ENCODE peak calls at places on chromosome 21, in ten cellular contexts. G, F, W, D, N, B, Z, R, T and M are unnamed samples.

GRCh38 chr21:39805983-39806382 is 61.0 kb downstream of the IGSF5 start:
- DNase-seq in R (no peak), T (no peak), F (no peak), B (no peak), D (no peak), W (no peak), Z (no peak), G (no peak), N (no peak), M (no peak)

GRCh38 chr21:42659416-42660117 is 6.1 kb downstream of the PDE9A start:
- DNase-seq in R (no peak), Z (no peak), F (no peak), D (no peak), T (no peak), W (no peak), G (no peak), B (no peak), N (no peak), M (no peak)

GRCh38 chr21:16117851-16118592 is 388.2 kb downstream of the USP25 start:
- DNase-seq in N (no peak), B (no peak), G (no peak), D (no peak), R (peak), T (no peak), W (no peak), Z (peak), F (peak), M (no peak)

GRCh38 chr21:16196521-16197208 is 466.9 kb downstream of the USP25 start:
- DNase-seq in D (no peak), T (no peak), N (no peak), F (peak), G (no peak), Z (peak), B (no peak), R (no peak), W (no peak), M (no peak)

GRCh38 chr21:26106562-26106961 is 64.0 kb downstream of the APP start:
- DNase-seq in Z (peak), F (no peak), T (no peak), B (no peak), G (no peak), D (no peak), W (no peak), R (no peak), N (no peak), M (no peak)

GRCh38 chr21:42243026-42243425 is 24.1 kb downstream of the ABCG1 start:
- DNase-seq in N (no peak), G (no peak), W (no peak), B (no peak), T (no peak), F (no peak), R (no peak), D (no peak), Z (no peak), M (no peak)

GRCh38 chr21:42474982-42475381 is 21.0 kb downstream of the RSPH1 start:
- DNase-seq in R (peak), T (no peak), Z (no peak), B (no peak), D (no peak), F (no peak), N (no peak), G (no peak), W (no peak), M (no peak)

GRCh38 chr21:41615613-41616012 is 107.7 kb upstream of the TMPRSS2 start:
- DNase-seq in B (no peak), W (no peak), F (peak), D (no peak), R (peak), G (no peak), Z (peak), N (peak), T (no peak), M (no peak)

GRCh38 chr21:41891132-41891531 is 12.0 kb upstream of the PRDM15 start:
- DNase-seq in D (no peak), N (no peak), Z (no peak), G (no peak), F (no peak), W (no peak), B (no peak), T (no peak), R (no peak), M (no peak)

GRCh38 chr21:39349211-39350093 is 564 bp upstream of the HMGN1 start:
- DNase-seq in B (peak), D (peak), W (peak), G (peak), T (peak), F (peak), R (peak), N (peak), Z (peak), M (peak)

GRCh38 chr21:16522512-16522911 is 792.7 kb downstream of the USP25 start:
- DNase-seq in B (no peak), R (peak), T (no peak), F (peak), G (no peak), W (no peak), N (no peak), Z (peak), D (no peak), M (no peak)

GRCh38 chr21:41635874-41636273 is 127.9 kb upstream of the TMPRSS2 start:
- DNase-seq in B (no peak), R (no peak), G (no peak), F (no peak), T (no peak), N (no peak), W (no peak), D (no peak), Z (no peak), M (no peak)

GRCh38 chr21:41294548-41295231 is 21.9 kb upstream of the FAM3B start:
- DNase-seq in F (no peak), R (no peak), N (no peak), Z (no peak), G (no peak), B (no peak), T (no peak), D (no peak), W (no peak), M (no peak)

GRCh38 chr21:26849428-26850115 is 4.4 kb upstream of the ADAMTS1 start:
- DNase-seq in W (no peak), N (no peak), B (no peak), Z (peak), T (no peak), D (no peak), R (no peak), G (no peak), F (peak), M (no peak)

GRCh38 chr21:27390384-27390783 is 423.5 kb upstream of the ADAMTS5 start:
- DNase-seq in G (no peak), D (no peak), W (no peak), F (no peak), Z (no peak), T (no peak), R (no peak), B (no peak), N (no peak), M (no peak)

GRCh38 chr21:36672737-36673136 is 26.2 kb upstream of the SIM2 start:
- DNase-seq in F (no peak), Z (no peak), B (no peak), W (no peak), D (no peak), R (no peak), G (no peak), T (no peak), N (no peak), M (no peak)

GRCh38 chr21:14952916-14953315 is 111.9 kb downstream of the NRIP1 start:
- DNase-seq in B (no peak), Z (no peak), R (no peak), N (no peak), D (no peak), F (peak), W (no peak), G (no peak), T (no peak), M (no peak)

GRCh38 chr21:31897311-31897710 is 24.5 kb downstream of the HUNK start:
- DNase-seq in F (peak), N (no peak), D (no peak), G (no peak), R (no peak), T (no peak), W (no peak), B (no peak), Z (no peak), M (no peak)

GRCh38 chr21:42655797-42656770 is 2.7 kb downstream of the PDE9A start:
- DNase-seq in D (no peak), R (no peak), Z (no peak), G (no peak), F (no peak), W (no peak), T (no peak), N (peak), B (no peak), M (no peak)

GRCh38 chr21:30193201-30193600 is 22.7 kb downstream of the CLDN8 start:
- DNase-seq in W (no peak), G (no peak), Z (peak), B (no peak), T (no peak), F (peak), N (no peak), D (no peak), R (no peak), M (no peak)

GRCh38 chr21:41235214-41235613 is 67.3 kb downstream of the BACE2 start:
- DNase-seq in G (no peak), Z (peak), B (no peak), W (no peak), T (no peak), D (no peak), N (no peak), F (no peak), R (no peak), M (no peak)

GRCh38 chr21:22128671-22129070 is 1130.5 kb downstream of the NCAM2 start:
- DNase-seq in Z (no peak), R (no peak), W (no peak), D (no peak), N (no peak), T (no peak), F (no peak), G (no peak), B (no peak), M (no peak)

GRCh38 chr21:28538987-28539622 is 453.6 kb downstream of the LTN1 start:
- DNase-seq in G (no peak), R (peak), F (peak), B (no peak), N (no peak), W (no peak), T (no peak), Z (peak), D (no peak), M (no peak)

GRCh38 chr21:44618909-44619308 is 7.0 kb downstream of the KRTAP10-8 start:
- DNase-seq in F (no peak), G (no peak), D (no peak), Z (no peak), T (no peak), W (no peak), B (no peak), N (no peak), R (no peak), M (no peak)

GRCh38 chr21:33419538-33420123 is 16.4 kb downstream of the IFNGR2 start:
- DNase-seq in W (peak), B (no peak), T (peak), F (peak), D (no peak), G (no peak), Z (peak), R (peak), N (no peak), M (no peak)

GRCh38 chr21:42456457-42456856 is 39.6 kb downstream of the RSPH1 start:
- DNase-seq in N (no peak), F (no peak), B (no peak), T (no peak), R (no peak), W (no peak), D (no peak), G (no peak), Z (no peak), M (no peak)

GRCh38 chr21:27408826-27409225 is 441.9 kb upstream of the ADAMTS5 start:
- DNase-seq in G (no peak), D (no peak), T (no peak), F (no peak), N (no peak), W (no peak), R (no peak), B (no peak), Z (no peak), M (no peak)

GRCh38 chr21:14096577-14096976 is 114.2 kb downstream of the LIPI start:
- DNase-seq in N (no peak), F (no peak), G (no peak), T (no peak), D (no peak), Z (no peak), B (no peak), R (no peak), W (no peak), M (no peak)

GRCh38 chr21:31915566-31915965 is 42.7 kb downstream of the HUNK start:
- DNase-seq in G (no peak), W (no peak), F (no peak), R (no peak), B (no peak), D (no peak), T (no peak), Z (no peak), N (no peak), M (no peak)

GRCh38 chr21:29237110-29238051 is 61.3 kb upstream of the BACH1 start:
- DNase-seq in D (no peak), Z (no peak), B (no peak), G (no peak), F (peak), W (peak), T (peak), R (no peak), N (no peak), M (no peak)

GRCh38 chr21:42360317-42360716 is 6.0 kb downstream of the TFF1 start:
- DNase-seq in D (no peak), F (no peak), G (no peak), R (no peak), B (no peak), W (no peak), T (no peak), N (no peak), Z (no peak), M (no peak)

DNA sequence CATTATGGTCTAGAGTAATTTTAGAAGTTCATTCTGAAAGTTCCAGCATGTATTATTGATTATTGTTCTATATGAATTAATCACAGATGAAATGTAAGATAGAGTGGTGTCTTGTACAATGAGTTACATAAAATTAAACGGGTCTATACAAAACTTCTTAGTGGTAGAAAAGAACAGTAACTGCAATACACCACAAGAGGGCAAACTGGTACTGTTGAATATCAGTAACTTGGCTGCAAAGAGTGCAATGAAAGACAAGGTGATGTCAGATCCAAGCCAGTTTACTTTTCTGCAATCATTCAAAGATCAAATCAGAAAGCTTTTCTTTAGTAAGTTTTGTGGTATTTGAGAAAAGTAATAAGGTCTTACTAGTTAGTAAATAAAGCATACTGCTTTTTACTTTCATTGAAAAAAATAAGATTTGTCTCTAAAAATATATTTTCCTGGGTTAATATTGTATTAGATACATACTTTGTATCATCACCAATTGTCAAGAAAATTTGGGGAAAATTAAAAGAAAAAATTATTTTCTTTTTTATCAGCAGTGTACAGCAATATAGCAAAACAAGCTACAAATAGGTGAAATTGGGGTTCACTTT is 66.4 kb upstream of the BTG3 start:
- DNase-seq in Z (peak), N (peak), W (no peak), R (peak), G (no peak), T (no peak), D (no peak), B (peak), F (peak), M (no peak)
- TF ChIP-seq CTCF in Z (peak), N (peak), W (peak), R (peak), G (peak), T (peak), D (peak), B (peak), F (peak), M (peak)

GRCh38 chr21:45639206-45640000 is 4.1 kb upstream of the PCBP3 start:
- DNase-seq in B (no peak), F (peak), D (no peak), W (no peak), N (no peak), G (no peak), R (no peak), T (no peak), Z (no peak), M (no peak)
- TF ChIP-seq CTCF in B (no peak), F (no peak), D (no peak), W (no peak), N (no peak), G (no peak), R (no peak), T (no peak), Z (no peak), M (no peak)

GRCh38 chr21:34857122-34857713 is 188.4 kb downstream of the CLIC6 start:
- DNase-seq in G (no peak), B (peak), D (no peak), R (no peak), W (no peak), N (no peak), T (no peak), Z (no peak), F (no peak), M (no peak)

GRCh38 chr21:34861302-34861701 is 187.8 kb downstream of the RUNX1 start:
- DNase-seq in N (no peak), R (no peak), D (no peak), Z (no peak), G (no peak), B (no peak), T (no peak), F (no peak), W (no peak), M (no peak)

GRCh38 chr21:34858559-34858958 is 189.8 kb downstream of the CLIC6 start:
- DNase-seq in B (no peak), N (no peak), Z (no peak), G (no peak), F (no peak), T (no peak), R (no peak), W (no peak), D (no peak), M (no peak)

GRCh38 chr21:34859976-34860653 is 189.0 kb downstream of the RUNX1 start:
- DNase-seq in G (no peak), D (no peak), R (no peak), W (no peak), B (no peak), F (no peak), Z (no peak), T (no peak), N (no peak), M (no peak)

DNA sequence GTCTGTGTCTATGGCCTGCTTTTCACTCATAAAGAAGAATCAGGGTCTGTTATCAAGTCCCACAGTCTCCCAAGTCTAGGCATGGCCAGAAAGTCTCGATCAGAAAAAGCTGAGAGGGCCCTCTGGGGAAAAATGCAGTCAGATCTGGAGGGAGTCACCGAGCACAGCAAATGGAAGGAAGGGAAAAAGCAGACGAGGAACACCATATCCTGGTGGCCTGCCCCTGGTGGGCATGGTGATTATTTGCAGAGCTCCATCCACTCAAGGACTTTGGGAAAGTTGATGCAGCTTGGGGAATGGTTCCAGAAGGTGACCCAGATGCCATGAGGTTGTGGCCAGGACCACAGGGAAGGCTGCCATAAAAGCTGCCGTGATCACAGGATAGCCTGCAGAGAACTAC is 189.1 kb downstream of the CLIC6 start:
- DNase-seq in R (no peak), G (no peak), B (no peak), N (no peak), W (no peak), T (no peak), D (no peak), Z (no peak), F (no peak), M (no peak)
- TF ChIP-seq CTCF in R (peak), G (peak), B (peak), N (peak), W (peak), T (no peak), D (peak), Z (peak), F (peak), M (peak)

DNA sequence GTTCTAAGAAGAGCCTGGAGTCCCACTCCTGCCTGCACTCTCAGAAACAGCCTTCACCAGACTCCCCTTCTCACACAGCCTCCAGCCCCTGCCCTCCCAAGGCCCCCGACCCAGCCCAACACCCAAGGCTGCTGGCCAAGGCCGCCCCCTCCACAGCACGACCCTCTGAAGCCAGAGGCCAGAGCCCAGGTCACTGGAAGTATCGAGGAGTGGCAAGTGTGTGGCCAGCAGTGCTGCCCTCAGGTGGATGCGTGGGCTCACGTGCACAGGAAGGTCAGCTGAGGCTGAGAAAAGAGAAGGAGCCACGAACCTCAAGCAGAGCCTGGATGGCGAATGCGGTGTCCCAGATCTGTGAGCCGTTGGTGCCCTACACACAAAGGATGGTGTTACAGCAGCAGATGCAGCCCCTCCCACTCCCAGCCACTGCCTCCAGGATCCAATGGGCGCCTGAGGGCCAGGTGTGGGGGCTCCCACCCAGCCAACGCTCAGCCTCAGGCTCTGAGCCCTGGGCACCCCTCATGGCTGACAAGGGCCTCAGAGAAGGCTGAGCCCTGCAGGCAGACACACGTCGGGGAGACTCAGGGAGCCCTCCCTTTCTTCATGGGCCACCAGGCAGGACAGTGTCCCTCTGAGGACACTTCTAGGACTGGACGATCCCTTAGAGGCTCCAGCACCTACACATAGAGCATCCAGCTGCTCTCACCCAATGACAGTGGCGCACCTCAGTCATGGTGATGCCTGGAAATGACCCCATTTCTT is 18.0 kb downstream of the LSS start:
- DNase-seq in T (peak), Z (no peak), W (no peak), D (no peak), R (no peak), B (no peak), N (no peak), G (no peak), F (no peak), M (no peak)
- TF ChIP-seq CTCF in T (no peak), Z (no peak), W (no peak), D (no peak), R (no peak), B (no peak), N (no peak), G (no peak), F (no peak), M (no peak)